ENCODE peak calls at places on chromosomes 2 and 18, in six cellular contexts. B is colonic mucosa, M is keratinocyte, F is body of pancreas, X is breast epithelium, P is adrenal gland. I is an unnamed sample.

GRCh38 chr2:104872034-104872865 is 18.3 kb downstream of the POU3F3 start:
- DNase-seq in M (no peak), P (no peak), F (no peak), B (no peak), X (no peak), I (no peak)

GRCh38 chr2:65000619-65001018 is 11.4 kb downstream of the SLC1A4 start:
- DNase-seq in X (no peak), P (no peak), F (no peak), M (no peak), B (no peak), I (peak; percentile 34)

GRCh38 chr2:55097083-55097461 is 46.8 kb upstream of the RTN4 start:
- DNase-seq in M (no peak), P (peak; percentile 65), F (no peak), B (no peak), X (no peak), I (no peak)

GRCh38 chr2:37219046-37219445 is 12.3 kb downstream of the CEBPZ start:
- DNase-seq in M (peak; percentile 70), X (no peak), P (no peak), F (no peak), B (no peak), I (no peak)

GRCh38 chr2:62974999-62975398 is 75.6 kb upstream of the OTX1 start:
- DNase-seq in B (no peak), M (no peak), X (no peak), P (no peak), F (no peak), I (no peak)

GRCh38 chr2:197229509-197230458 is 80.8 kb downstream of the ANKRD44 start:
- DNase-seq in X (no peak), P (no peak), F (no peak), M (no peak), B (no peak), I (no peak)

GRCh38 chr2:136420346-136420745 is 302.4 kb upstream of the CXCR4 start:
- DNase-seq in P (no peak), B (no peak), F (no peak), X (no peak), M (no peak), I (no peak)

GRCh38 chr2:69196327-69197117 is 183.5 kb downstream of the ANTXR1 start:
- DNase-seq in F (peak; percentile 24), P (no peak), B (no peak), M (no peak), X (no peak), I (peak; percentile 69)

GRCh38 chr2:8424997-8425900 is 256.6 kb upstream of the ID2 start:
- DNase-seq in M (no peak), F (no peak), B (no peak), X (peak; percentile 5), P (no peak), I (no peak)

GRCh38 chr18:76494181-76494540 is 881 bp downstream of the ZNF516 start:
- DNase-seq in P (peak; percentile 53), M (no peak), B (peak; percentile 65), X (no peak), F (peak; percentile 43), I (peak; percentile 64)

GRCh38 chr2:48774251-48774650 is 18.7 kb upstream of the LHCGR start:
- DNase-seq in P (no peak), M (no peak), X (no peak), B (no peak), F (no peak), I (no peak)

GRCh38 chr2:11833601-11834000 is 87.2 kb downstream of the LPIN1 start:
- DNase-seq in F (no peak), B (no peak), P (no peak), X (no peak), M (no peak), I (peak; percentile 32)

GRCh38 chr2:50785781-50786180 is 246.2 kb downstream of the NRXN1 start:
- DNase-seq in P (no peak), B (no peak), F (no peak), X (no peak), M (no peak), I (no peak)

GRCh38 chr2:163441603-163442002 is 294.2 kb downstream of the FIGN start:
- DNase-seq in F (no peak), M (no peak), P (no peak), B (no peak), X (no peak), I (no peak)

GRCh38 chr2:24026233-24026632 is 16.3 kb downstream of the MFSD2B start:
- DNase-seq in P (no peak), X (no peak), B (no peak), M (no peak), F (no peak), I (no peak)

GRCh38 chr18:10898417-10898974 is 250.9 kb downstream of the PIEZO2 start:
- DNase-seq in X (no peak), B (no peak), M (no peak), P (no peak), F (no peak), I (no peak)
- H3K4me1 ChIP-seq in X (no peaks in the 10 kb centered on the region), B (no peaks in the 10 kb centered on the region), M (no peaks in the 10 kb centered on the region), P (no peaks in the 10 kb centered on the region), F (peaks cover 12% of the 10 kb centered on the region), I (no peaks in the 10 kb centered on the region)

DNA sequence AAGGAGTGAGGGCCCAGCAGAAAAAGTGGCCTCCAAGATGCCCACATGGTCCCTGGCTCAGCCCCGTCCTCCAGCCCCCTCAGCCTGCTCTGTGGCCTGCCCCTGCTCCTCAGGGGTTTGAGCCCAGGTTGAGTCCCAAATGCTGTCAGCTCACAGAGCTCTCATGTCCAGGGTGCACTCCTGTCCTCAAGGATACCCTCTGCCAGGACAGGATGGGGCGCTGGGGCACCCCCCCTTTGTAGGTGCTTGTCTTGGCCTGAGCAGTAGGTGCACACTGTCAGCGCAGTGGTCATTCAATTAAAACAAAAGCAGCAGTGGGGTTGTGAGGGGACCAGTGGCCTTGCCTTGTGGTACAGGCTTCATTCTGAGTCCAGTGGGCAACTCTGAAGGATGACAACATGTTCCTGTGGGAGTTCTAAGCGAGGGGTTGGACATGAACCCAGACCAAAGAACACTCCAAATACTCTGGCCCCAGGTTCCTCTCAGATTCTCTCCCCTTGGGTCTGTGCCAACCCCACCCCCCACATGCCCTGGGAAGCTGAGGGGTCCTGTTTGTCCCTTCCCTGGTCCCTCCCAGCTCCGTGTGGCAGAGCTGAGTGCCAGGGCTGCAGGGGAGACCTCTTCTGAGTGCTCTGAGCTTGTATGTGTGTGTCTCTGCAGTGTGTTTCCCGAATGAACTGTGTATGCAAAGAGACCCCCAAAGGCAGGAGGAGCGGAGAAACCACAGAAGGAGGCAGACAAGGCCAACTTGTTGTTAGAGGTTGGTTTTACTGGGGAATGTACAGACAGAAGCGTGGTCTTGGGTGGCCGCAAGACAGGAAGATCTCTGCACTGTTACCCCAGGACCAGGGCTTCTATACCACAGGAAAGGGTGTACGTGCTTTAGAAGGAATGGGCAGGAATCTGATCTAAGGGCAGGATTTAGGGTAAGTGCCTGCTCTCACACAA is 155.6 kb upstream of the HS6ST1 start:
- DNase-seq in F (no peak), P (peak; percentile 22), B (peak; percentile 14), X (no peak), M (no peak), I (no peak)
- H3K9me3 ChIP-seq in F (peaks cover 13% of the 10 kb centered on the region), P (no peaks in the 10 kb centered on the region), B (no peaks in the 10 kb centered on the region), X (peaks cover 10% of the 10 kb centered on the region), M (peaks cover 7% of the 10 kb centered on the region), I (no peaks in the 10 kb centered on the region)

DNA sequence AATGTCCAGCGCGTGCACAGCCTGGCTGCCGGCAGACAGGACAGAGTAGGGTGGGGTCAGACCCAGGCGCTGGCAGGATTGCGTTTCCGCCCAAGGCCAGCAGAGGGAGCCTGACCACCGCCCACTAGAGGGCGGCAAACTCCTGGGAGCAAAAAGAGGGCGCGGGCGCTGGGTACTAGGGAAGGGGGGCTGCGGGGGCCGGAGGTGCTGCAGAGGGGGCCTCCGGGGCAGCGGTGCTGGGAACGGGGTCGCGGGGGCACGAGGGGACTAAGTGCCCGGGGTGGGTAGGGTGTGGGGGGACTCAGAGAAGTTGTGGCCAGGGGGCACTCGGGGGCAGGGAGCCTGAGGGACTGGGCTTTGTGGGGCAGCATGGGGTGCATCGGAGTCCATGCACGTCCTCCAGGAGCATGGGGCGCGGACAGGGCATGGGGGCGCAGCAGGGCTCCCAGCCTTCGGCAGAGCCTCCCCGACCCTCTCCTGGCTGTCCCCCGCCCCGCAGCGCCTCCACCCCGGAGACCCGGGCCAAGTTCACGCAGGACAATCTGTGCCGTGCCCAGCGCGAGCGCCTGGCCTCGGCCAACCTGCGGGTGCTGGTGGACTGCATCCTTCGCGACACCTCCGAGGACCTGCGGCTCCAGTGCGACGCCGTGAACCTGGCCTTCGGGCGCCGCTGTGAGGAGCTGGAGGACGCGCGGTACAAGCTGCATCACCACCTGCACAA is 3.2 kb downstream of the TEKT4 start:
- DNase-seq in P (no peak), B (peak; percentile 58), X (no peak), F (peak; percentile 61), M (no peak), I (peak; percentile 37)
- TF ChIP-seq CTCF in P (peak; percentile 53), B (peak; percentile 50), X (peak; percentile 23), F (peak; percentile 82), M (peak; percentile 98), I (peak; percentile 82)

DNA sequence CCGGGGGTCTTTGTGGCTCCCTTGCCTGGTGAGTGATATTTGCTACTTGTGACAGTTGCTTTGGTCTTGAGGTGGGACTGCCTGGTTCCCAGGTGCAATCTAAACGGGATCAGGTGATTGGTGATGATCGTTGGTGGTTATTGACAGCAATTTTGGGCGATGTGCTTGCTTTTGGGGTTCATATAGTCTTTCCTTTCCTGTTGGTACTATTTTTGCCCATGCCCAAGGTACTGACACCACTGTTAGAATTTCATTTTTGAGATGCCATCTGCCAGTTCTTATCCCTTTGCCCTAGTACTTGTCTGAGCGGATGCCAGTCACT is 573 bp downstream of the WDR7 start:
- DNase-seq in P (no peak), M (no peak), X (no peak), B (no peak), F (no peak), I (no peak)
- H3K4me1 ChIP-seq in P (peaks cover 7% of the 10 kb centered on the region), M (peaks cover 11% of the 10 kb centered on the region), X (no peaks in the 10 kb centered on the region), B (no peaks in the 10 kb centered on the region), F (peaks cover 11% of the 10 kb centered on the region), I (peaks cover 10% of the 10 kb centered on the region)

DNA sequence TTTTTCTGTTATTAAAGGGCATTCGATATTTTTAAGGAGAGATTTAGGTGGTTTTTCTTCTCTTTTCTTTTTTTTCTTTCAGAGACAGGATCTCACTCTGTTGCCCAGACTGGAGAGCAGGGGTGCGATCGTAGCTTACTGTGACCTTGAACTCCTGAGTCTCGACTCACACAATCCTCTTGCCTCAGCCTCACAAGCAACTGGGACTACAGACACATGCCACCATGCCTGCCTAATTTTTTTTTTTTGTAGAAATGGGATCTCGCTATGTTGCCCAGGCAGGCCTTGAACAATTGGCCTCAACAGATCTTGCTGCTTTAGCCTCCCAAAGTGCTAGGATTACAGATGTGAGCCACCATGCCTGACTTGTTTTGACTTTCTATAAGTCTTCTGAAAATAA is 26.3 kb downstream of the PMAIP1 start:
- DNase-seq in M (no peak), P (no peak), B (no peak), X (no peak), F (no peak), I (no peak)
- H3K9me3 ChIP-seq in M (no peaks in the 10 kb centered on the region), P (no peaks in the 10 kb centered on the region), B (no peaks in the 10 kb centered on the region), X (no peaks in the 10 kb centered on the region), F (no peaks in the 10 kb centered on the region), I (no peaks in the 10 kb centered on the region)

I was measured in cardiac muscle cell.